ENCODE peak calls at places on chromosome 16, in six cellular contexts. G is HepG2, S is A549, H is WTC11, V is endothelial cell of umbilical vein, W is H1. Z is an unnamed sample.

GRCh38 chr16:31355701-31356100 is 725 bp downstream of the ITGAX start:
- DNase-seq in V (no peak), W (no peak), S (no peak), H (no peak), G (no peak), Z (no peak)

GRCh38 chr16:85495259-85495658 is 117.9 kb upstream of the GSE1 start:
- DNase-seq in H (no peak), S (no peak), V (no peak), W (no peak), G (no peak), Z (no peak)

GRCh38 chr16:20879175-20880053 is 20.7 kb downstream of the DCUN1D3 start:
- DNase-seq in H (no peak), S (peak), V (peak), G (peak), W (no peak), Z (no peak)

GRCh38 chr16:27253526-27253930 is 15.0 kb downstream of the NSMCE1 start:
- DNase-seq in V (peak), S (peak), H (no peak), G (no peak), W (no peak), Z (peak)

GRCh38 chr16:77273-77806 is 685 bp upstream of the MPG start:
- DNase-seq in W (no peak), G (peak), V (peak), S (peak), H (peak), Z (no peak)

GRCh38 chr16:89540557-89540956 is 19.9 kb upstream of the RPL13 start:
- DNase-seq in W (no peak), V (no peak), G (no peak), S (no peak), H (no peak), Z (no peak)

GRCh38 chr16:86531193-86531550 is 20.8 kb downstream of the FOXF1 start:
- DNase-seq in H (no peak), V (no peak), W (no peak), G (no peak), S (no peak), Z (no peak)

GRCh38 chr16:27385398-27385797 is 16.6 kb upstream of the IL21R start:
- DNase-seq in V (no peak), W (no peak), G (no peak), H (no peak), S (no peak), Z (no peak)

GRCh38 chr16:55126456-55126855 is 195.8 kb downstream of the IRX5 start:
- DNase-seq in H (no peak), G (no peak), S (no peak), V (no peak), W (no peak), Z (no peak)

GRCh38 chr16:50573947-50574751 is 26.0 kb downstream of the NKD1 start:
- DNase-seq in H (no peak), V (no peak), G (no peak), S (no peak), W (no peak), Z (no peak)

GRCh38 chr16:6113749-6114148 is 1016.2 kb upstream of the EEF2KMT start:
- DNase-seq in W (no peak), H (no peak), V (no peak), G (no peak), S (no peak), Z (no peak)

GRCh38 chr16:65965632-65966031 is 400.9 kb upstream of the CDH5 start:
- DNase-seq in G (no peak), H (no peak), W (no peak), S (peak), V (no peak), Z (no peak)

GRCh38 chr16:85518398-85519049 is 94.6 kb upstream of the GSE1 start:
- DNase-seq in V (no peak), W (no peak), H (no peak), S (no peak), G (no peak), Z (no peak)

GRCh38 chr16:77663711-77664110 is 58.6 kb upstream of the NUDT7 start:
- DNase-seq in W (no peak), H (no peak), S (no peak), G (no peak), V (no peak), Z (no peak)

GRCh38 chr16:86502856-86503748 is 7.2 kb upstream of the FOXF1 start:
- DNase-seq in H (no peak), V (no peak), W (no peak), G (no peak), S (no peak), Z (no peak)

GRCh38 chr16:630024-630814 is 566 bp upstream of the WFIKKN1 start:
- DNase-seq in W (no peak), S (no peak), H (peak), G (no peak), V (no peak), Z (no peak)

GRCh38 chr16:58011652-58012051 is 10.4 kb downstream of the USB1 start:
- DNase-seq in W (no peak), V (no peak), G (peak), S (no peak), H (no peak), Z (no peak)

GRCh38 chr16:49527621-49528020 is 154.0 kb downstream of the C16orf78 start:
- DNase-seq in W (no peak), G (no peak), H (no peak), V (no peak), S (no peak), Z (peak)
- TF ChIP-seq JUN in W (no peak), G (no peak), H (no peak), V (no peak), S (no peak), Z (no peak)

DNA sequence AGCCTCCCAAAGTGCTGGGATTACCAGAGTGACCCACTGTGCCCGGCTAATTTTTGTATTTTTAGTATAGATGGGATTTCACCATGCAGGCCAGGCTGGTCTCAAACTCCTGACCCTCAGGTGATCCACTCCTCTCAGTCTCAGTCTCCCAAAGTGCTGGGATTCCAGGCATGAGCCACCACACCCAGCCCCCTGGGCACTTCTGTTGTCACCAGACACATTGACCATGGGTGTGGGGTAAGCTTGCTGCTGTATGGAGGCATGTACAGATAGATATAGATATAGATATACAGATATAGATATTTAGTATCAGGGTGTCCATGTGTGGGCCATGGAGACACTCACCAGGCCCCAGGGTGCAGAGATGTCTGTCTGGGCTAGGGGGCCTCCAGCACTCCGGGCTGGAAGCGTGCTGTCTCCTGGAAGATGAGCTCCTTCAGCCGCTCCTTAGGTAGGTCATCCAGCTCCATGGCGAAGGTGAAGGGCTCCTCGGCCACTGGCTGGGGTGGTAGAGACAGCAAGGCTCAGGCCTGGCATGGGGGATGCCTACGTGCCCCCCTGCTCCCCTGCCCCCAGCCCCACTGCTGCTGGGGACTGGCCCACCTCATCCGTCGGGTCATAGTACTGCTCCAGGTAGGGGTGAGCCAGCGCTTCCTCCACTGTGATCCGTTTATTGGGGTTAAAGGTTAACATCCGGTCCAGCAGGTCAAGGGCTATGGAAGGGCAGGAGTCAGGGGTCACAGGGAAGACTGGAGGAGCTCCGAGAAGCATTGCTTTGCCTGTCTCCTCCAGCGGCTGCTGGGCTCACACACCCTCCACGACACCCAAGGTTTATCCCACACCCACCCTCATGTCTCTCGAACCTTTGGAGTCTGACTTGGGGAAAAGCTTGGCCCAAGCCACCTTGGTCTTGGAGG is 3.2 kb upstream of the GDPD3 start:
- DNase-seq in S (no peak), W (no peak), G (no peak), H (no peak), V (no peak), Z (no peak)
- TF ChIP-seq JUN in S (no peak), W (no peak), G (no peak), H (no peak), V (no peak), Z (no peak)

DNA sequence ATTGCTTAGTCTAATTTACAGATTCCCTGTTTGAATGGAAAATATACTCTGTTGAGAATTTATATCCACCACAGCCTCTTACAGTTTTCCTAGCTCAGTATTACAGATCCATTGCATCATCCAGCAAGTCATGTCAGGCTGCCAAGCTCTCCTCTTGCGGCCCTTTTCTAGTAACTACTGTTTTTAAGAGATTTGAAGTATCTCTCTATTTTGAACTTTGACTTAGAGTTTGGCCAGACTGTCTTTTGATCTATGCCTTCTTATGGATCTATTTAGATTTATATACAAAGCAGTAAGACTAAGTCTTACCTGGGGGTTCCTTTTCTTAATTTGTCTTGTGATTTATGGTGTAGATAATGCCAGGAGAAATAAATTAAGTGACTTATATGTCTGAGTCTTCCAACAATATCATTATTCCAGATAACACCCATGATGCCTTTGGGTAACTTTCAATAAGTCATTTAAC is 53.1 kb upstream of the ABCC11 start:
- DNase-seq in H (no peak), V (no peak), G (no peak), S (peak), W (no peak), Z (peak)
- TF ChIP-seq JUN in H (no peak), V (no peak), G (no peak), S (no peak), W (no peak), Z (no peak)

GRCh38 chr16:64363039-64363438 is 758.8 kb downstream of the CDH11 start:
- DNase-seq in W (no peak), S (no peak), G (no peak), V (no peak), H (no peak), Z (no peak)
- TF ChIP-seq JUN in W (no peak), S (no peak), G (no peak), V (no peak), H (no peak), Z (no peak)